ENCODE peak calls at places on chromosomes 2 and 18, in five cellular contexts. C is astrocyte, L is A549, E is ascending aorta, I is body of pancreas. K is an unnamed sample.

GRCh38 chr2:172373761-172374160 is 53.6 kb upstream of the ITGA6 start:
- DNase-seq in C (no peak), L (no peak), E (no peak), I (no peak), K (no peak)

GRCh38 chr2:14804912-14805311 is 172.4 kb downstream of the LRATD1 start:
- DNase-seq in C (no peak), L (no peak), E (no peak), I (no peak), K (no peak)

GRCh38 chr2:136986605-136987221 is 221.4 kb downstream of the THSD7B start:
- DNase-seq in C (no peak), L (no peak), E (no peak), I (no peak), K (no peak)

GRCh38 chr18:908631-909621 is 4.3 kb downstream of the ADCYAP1 start:
- DNase-seq in C (no peak), L (no peak), E (no peak), I (no peak), K (no peak)

GRCh38 chr2:222545821-222546540 is 109.9 kb downstream of the FARSB start:
- DNase-seq in C (no peak), L (no peak), E (no peak), I (no peak), K (no peak)

GRCh38 chr2:30422437-30422805 is 24.6 kb upstream of the LCLAT1 start:
- DNase-seq in C (no peak), L (peak), E (peak), I (no peak), K (peak)

GRCh38 chr2:10267036-10267435 is 35.7 kb upstream of the HPCAL1 start:
- DNase-seq in C (no peak), L (no peak), E (peak), I (no peak), K (no peak)

GRCh38 chr18:27413495-27414401 is 228.6 kb upstream of the CHST9 start:
- DNase-seq in C (peak), L (no peak), E (no peak), I (peak), K (no peak)

GRCh38 chr2:237774811-237775553 is 23.6 kb upstream of the RBM44 start:
- DNase-seq in C (peak), L (peak), E (no peak), I (peak), K (peak)

GRCh38 chr2:33009249-33009648 is 62.5 kb downstream of the LTBP1 start:
- DNase-seq in C (no peak), L (no peak), E (no peak), I (no peak), K (no peak)

GRCh38 chr2:25032094-25032493 is 9.8 kb upstream of the EFR3B start:
- DNase-seq in C (no peak), L (no peak), E (no peak), I (no peak), K (no peak)

GRCh38 chr2:10424051-10424450 is 24.1 kb downstream of the ODC1 start:
- DNase-seq in C (peak), L (no peak), E (no peak), I (no peak), K (no peak)

GRCh38 chr2:96512341-96512740 is 7.2 kb upstream of the NEURL3 start:
- DNase-seq in C (no peak), L (no peak), E (peak), I (no peak), K (no peak)

GRCh38 chr2:190149942-190150341 is 87.4 kb upstream of the MSTN start:
- DNase-seq in C (no peak), L (no peak), E (no peak), I (no peak), K (no peak)

GRCh38 chr18:56743115-56743514 is 92.0 kb downstream of the WDR7 start:
- DNase-seq in C (no peak), L (no peak), E (no peak), I (no peak), K (no peak)

GRCh38 chr18:56739731-56740130 is 88.6 kb downstream of the WDR7 start:
- DNase-seq in C (no peak), L (no peak), E (no peak), I (no peak), K (no peak)

GRCh38 chr18:56738184-56738583 is 87.0 kb downstream of the WDR7 start:
- DNase-seq in C (no peak), L (no peak), E (no peak), I (no peak), K (no peak)

GRCh38 chr18:56740645-56741044 is 89.5 kb downstream of the WDR7 start:
- DNase-seq in C (no peak), L (no peak), E (no peak), I (no peak), K (no peak)

GRCh38 chr18:56741685-56742084 is 90.5 kb downstream of the WDR7 start:
- DNase-seq in C (no peak), L (no peak), E (no peak), I (no peak), K (no peak)
- TF ChIP-seq CTCF in C (no peak), L (no peak), E (no peak), I (no peak), K (no peak)

DNA sequence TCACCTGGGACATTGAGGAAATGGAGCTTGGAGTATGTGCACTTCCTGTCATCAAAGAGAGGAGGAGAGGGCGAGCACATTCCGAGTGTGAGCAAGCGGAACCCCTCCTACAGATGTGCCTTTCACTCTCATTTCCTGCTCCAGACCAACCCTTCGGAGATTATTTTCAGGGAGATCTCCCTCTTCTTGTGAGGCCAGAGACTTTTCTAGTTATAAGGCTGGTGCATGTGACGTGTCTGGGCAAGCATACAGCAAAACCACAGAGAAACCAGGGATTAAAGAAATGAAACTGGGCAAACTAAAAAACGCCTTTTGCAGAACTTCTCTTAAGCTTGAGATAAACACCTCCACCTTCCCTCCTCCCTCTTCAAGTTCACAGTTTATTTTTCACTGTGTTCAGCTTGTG is 409.2 kb upstream of the TCF4 start:
- DNase-seq in C (no peak), L (no peak), E (no peak), I (no peak), K (no peak)
- TF ChIP-seq CTCF in C (no peak), L (no peak), E (no peak), I (no peak), K (no peak)

DNA sequence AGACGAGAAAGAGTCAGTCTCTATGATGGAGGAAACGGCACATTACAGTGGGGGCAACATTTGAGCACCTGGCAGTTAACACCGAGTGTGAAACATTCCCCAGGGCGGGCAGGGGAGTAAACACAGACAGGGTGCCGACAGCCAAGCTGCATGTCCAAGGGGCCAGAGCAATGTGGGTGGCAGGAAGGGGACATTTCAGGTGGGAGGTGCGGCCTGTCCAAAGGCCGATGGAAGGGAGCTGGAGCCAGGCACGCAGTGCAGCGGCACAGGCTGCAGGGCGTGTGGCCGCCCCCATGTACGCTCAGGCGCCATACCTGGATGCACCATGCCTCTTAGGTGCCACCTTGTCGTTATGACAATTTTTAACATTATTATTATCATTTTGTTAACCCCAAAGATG is 43.3 kb downstream of the TIMM21 start:
- DNase-seq in C (no peak), L (no peak), E (peak), I (no peak), K (no peak)
- TF ChIP-seq CTCF in C (no peak), L (no peak), E (no peak), I (no peak), K (no peak)

GRCh38 chr2:42868874-42869273 is 76.5 kb upstream of the HAAO start:
- DNase-seq in C (no peak), L (peak), E (no peak), I (no peak), K (no peak)

GRCh38 chr2:42872736-42873135 is 80.4 kb upstream of the HAAO start:
- DNase-seq in C (no peak), L (no peak), E (no peak), I (no peak), K (no peak)

GRCh38 chr2:42868096-42868495 is 75.7 kb upstream of the HAAO start:
- DNase-seq in C (no peak), L (no peak), E (peak), I (no peak), K (no peak)

GRCh38 chr2:42874838-42875801 is 82.7 kb upstream of the HAAO start:
- DNase-seq in C (no peak), L (no peak), E (peak), I (peak), K (no peak)

GRCh38 chr2:42871372-42871771 is 79.0 kb upstream of the HAAO start:
- DNase-seq in C (no peak), L (no peak), E (no peak), I (no peak), K (no peak)
- TF ChIP-seq CTCF in C (no peak), L (no peak), E (no peak), I (no peak), K (no peak)

GRCh38 chr2:100773538-100773937 is 46.4 kb upstream of the NPAS2 start:
- DNase-seq in C (no peak), L (no peak), E (no peak), I (no peak), K (no peak)
- TF ChIP-seq CTCF in C (no peak), L (no peak), E (no peak), I (no peak), K (no peak)

GRCh38 chr2:235541016-235541415 is 47.2 kb downstream of the AGAP1 start:
- DNase-seq in C (no peak), L (no peak), E (no peak), I (no peak), K (no peak)
- TF ChIP-seq CTCF in C (no peak), L (no peak), E (no peak), I (no peak), K (no peak)